ENCODE peak calls at places on chromosomes 4 and X, in six cellular contexts. D is H9, W is heart left ventricle, G is endothelial cell of umbilical vein, V is tibial artery, P is ascending aorta. J is an unnamed sample.

GRCh38 chrX:100645106-100645505 is 1.1 kb downstream of the SRPX2 start:
- DNase-seq in D (no peak), W (no peak), G (peak; percentile 17), V (no peak), P (peak; percentile 64), J (no peak)

GRCh38 chr4:182427530-182427929 is 184.3 kb downstream of the TENM3 start:
- DNase-seq in D (no peak), W (no peak), G (no peak), V (no peak), P (no peak), J (no peak)

GRCh38 chr4:141027421-141027820 is 105.8 kb downstream of the RNF150 start:
- DNase-seq in D (no peak), W (peak; percentile 34), G (no peak), V (no peak), P (no peak), J (no peak)

GRCh38 chrX:107470971-107471370 is 21.5 kb downstream of the FRMPD3 start:
- DNase-seq in D (peak; percentile 60), W (no peak), G (no peak), V (no peak), P (no peak), J (no peak)

GRCh38 chrX:15398874-15399273 is 14.7 kb upstream of the VEGFD start:
- DNase-seq in D (no peak), W (no peak), G (no peak), V (no peak), P (no peak), J (no peak)

GRCh38 chr4:149223659-149224058 is 592.0 kb downstream of the IQCM start:
- DNase-seq in D (no peak), W (no peak), G (no peak), V (no peak), P (no peak), J (no peak)

GRCh38 chrX:45803383-45803921 is 602.8 kb upstream of the DIPK2B start:
- DNase-seq in D (no peak), W (no peak), G (peak; percentile 61), V (no peak), P (no peak), J (no peak)

GRCh38 chrX:7068939-7069367 is 78.6 kb upstream of the STS start:
- DNase-seq in D (peak; percentile 60), W (no peak), G (peak; percentile 10), V (no peak), P (no peak), J (no peak)

GRCh38 chr4:97359826-97360225 is 783.5 kb downstream of the STPG2 start:
- DNase-seq in D (no peak), W (no peak), G (no peak), V (no peak), P (no peak), J (no peak)

GRCh38 chr4:38454284-38454683 is 209.7 kb upstream of the KLF3 start:
- DNase-seq in D (no peak), W (no peak), G (no peak), V (no peak), P (no peak), J (no peak)

GRCh38 chr4:155582971-155583437 is 83.6 kb upstream of the GUCY1A1 start:
- DNase-seq in D (no peak), W (no peak), G (peak; percentile 91), V (no peak), P (no peak), J (no peak)

GRCh38 chr4:15794905-15795304 is 16.8 kb downstream of the CD38 start:
- DNase-seq in D (no peak), W (no peak), G (peak; percentile 34), V (no peak), P (no peak), J (no peak)

GRCh38 chr4:100838286-100838685 is 320.5 kb upstream of the EMCN start:
- DNase-seq in D (no peak), W (no peak), G (no peak), V (no peak), P (no peak), J (no peak)

GRCh38 chr4:168711197-168712120 is 214.6 kb downstream of the PALLD start:
- DNase-seq in D (no peak), W (peak; percentile 30), G (peak; percentile 70), V (peak; percentile 77), P (peak; percentile 88), J (no peak)

GRCh38 chrX:13464599-13465275 is 104.7 kb upstream of the EGFL6 start:
- DNase-seq in D (no peak), W (no peak), G (no peak), V (no peak), P (no peak), J (no peak)

GRCh38 chr4:825063-825968 is 613 bp downstream of the CPLX1 start:
- DNase-seq in D (no peak), W (no peak), G (no peak), V (no peak), P (peak; percentile 50), J (no peak)

GRCh38 chrX:48532201-48532600 is 7.3 kb upstream of the TBC1D25 start:
- DNase-seq in D (no peak), W (no peak), G (no peak), V (no peak), P (no peak), J (no peak)

GRCh38 chrX:38214551-38214950 is 6.1 kb downstream of the SRPX start:
- DNase-seq in D (no peak), W (no peak), G (peak; percentile 8), V (no peak), P (no peak), J (no peak)
- H3K9me3 ChIP-seq in D (peaks cover 5% of the 10 kb centered on the region), W (no peaks in the 10 kb centered on the region), G (no peaks in the 10 kb centered on the region), V (no peaks in the 10 kb centered on the region), P (no peaks in the 10 kb centered on the region), J (no peaks in the 10 kb centered on the region)

GRCh38 chrX:40010550-40011364 is 87.0 kb downstream of the BCOR start:
- DNase-seq in D (peak; percentile 71), W (no peak), G (no peak), V (no peak), P (no peak), J (no peak)
- H3K9me3 ChIP-seq in D (no peaks in the 10 kb centered on the region), W (no peaks in the 10 kb centered on the region), G (no peaks in the 10 kb centered on the region), V (no peaks in the 10 kb centered on the region), P (no peaks in the 10 kb centered on the region), J (no peaks in the 10 kb centered on the region)

GRCh38 chrX:34146906-34147305 is 14.8 kb upstream of the FAM47A start:
- DNase-seq in D (no peak), W (no peak), G (no peak), V (no peak), P (no peak), J (no peak)
- H3K9me3 ChIP-seq in D (no peaks in the 10 kb centered on the region), W (no peaks in the 10 kb centered on the region), G (no peaks in the 10 kb centered on the region), V (no peaks in the 10 kb centered on the region), P (no peaks in the 10 kb centered on the region), J (no peaks in the 10 kb centered on the region)

GRCh38 chr4:25184056-25184455 is 23.8 kb upstream of the SEPSECS start:
- DNase-seq in D (no peak), W (no peak), G (no peak), V (no peak), P (no peak), J (no peak)
- H3K9me3 ChIP-seq in D (no peaks in the 10 kb centered on the region), W (no peaks in the 10 kb centered on the region), G (no peaks in the 10 kb centered on the region), V (no peaks in the 10 kb centered on the region), P (no peaks in the 10 kb centered on the region), J (no peaks in the 10 kb centered on the region)

J was measured in vagina.